ENCODE peak calls at places on chromosomes 5 and 9, in seven cellular contexts. O is small intestine; D is breast epithelium; T is psoas muscle; Z is CD8-positive, alpha-beta memory T cell; W is CD4-positive, alpha-beta memory T cell; J is prostate gland. P is an unnamed sample.

GRCh38 chr9:93266521-93267001 is 82.6 kb downstream of the WNK2 start:
- DNase-seq in D (peak; percentile 9), W (no peak), O (no peak), J (no peak), T (peak; percentile 27), Z (no peak), P (no peak)

GRCh38 chr5:149150457-149150856 is 9.2 kb downstream of the ABLIM3 start:
- DNase-seq in O (no peak), J (no peak), W (no peak), T (no peak), D (no peak), Z (no peak), P (no peak)

GRCh38 chr9:5553211-5553610 is 42.9 kb downstream of the PDCD1LG2 start:
- DNase-seq in W (no peak), Z (no peak), D (no peak), O (no peak), J (no peak), T (no peak), P (no peak)

GRCh38 chr9:98707158-98708102 is 1.3 kb downstream of the GABBR2 start:
- DNase-seq in D (no peak), O (peak; percentile 42), T (no peak), Z (no peak), J (peak; percentile 15), W (no peak), P (peak; percentile 83)

GRCh38 chr9:37732086-37732744 is 21.4 kb upstream of the TRMT10B start:
- DNase-seq in D (no peak), T (no peak), Z (no peak), W (no peak), O (no peak), J (no peak), P (no peak)

GRCh38 chr5:91177639-91178038 is 205.5 kb downstream of the ARRDC3 start:
- DNase-seq in T (no peak), W (no peak), J (no peak), D (no peak), Z (no peak), O (no peak), P (no peak)

GRCh38 chr5:142521706-142522105 is 164.2 kb downstream of the FGF1 start:
- DNase-seq in W (no peak), D (no peak), T (no peak), Z (no peak), O (peak; percentile 86), J (no peak), P (no peak)

GRCh38 chr5:177553671-177554429 is 513 bp downstream of the FAM193B start:
- DNase-seq in J (peak; percentile 21), O (peak; percentile 46), D (peak; percentile 20), Z (no peak), T (peak; percentile 74), W (peak; percentile 3), P (no peak)

GRCh38 chr5:72180925-72181324 is 73.7 kb downstream of the MAP1B start:
- DNase-seq in D (no peak), J (no peak), O (no peak), Z (no peak), T (no peak), W (no peak), P (no peak)

GRCh38 chr5:122457178-122457826 is 145.3 kb downstream of the SNCAIP start:
- DNase-seq in J (no peak), T (no peak), W (no peak), D (no peak), O (no peak), Z (no peak), P (no peak)

GRCh38 chr5:63570752-63571151 is 391.5 kb downstream of the HTR1A start:
- DNase-seq in T (no peak), Z (no peak), D (no peak), J (no peak), W (no peak), O (no peak), P (no peak)

GRCh38 chr5:55578771-55579170 is 44.0 kb upstream of the PLPP1 start:
- DNase-seq in Z (no peak), J (no peak), D (no peak), O (no peak), W (no peak), T (no peak), P (no peak)
- H3K4me1 ChIP-seq in Z (no peaks in the 10 kb centered on the region), J (peaks cover 8% of the 10 kb centered on the region), D (no peaks in the 10 kb centered on the region), O (no peaks in the 10 kb centered on the region), W (no peaks in the 10 kb centered on the region), T (peaks cover 29% of the 10 kb centered on the region), P (peaks cover 1% of the 10 kb centered on the region)

DNA sequence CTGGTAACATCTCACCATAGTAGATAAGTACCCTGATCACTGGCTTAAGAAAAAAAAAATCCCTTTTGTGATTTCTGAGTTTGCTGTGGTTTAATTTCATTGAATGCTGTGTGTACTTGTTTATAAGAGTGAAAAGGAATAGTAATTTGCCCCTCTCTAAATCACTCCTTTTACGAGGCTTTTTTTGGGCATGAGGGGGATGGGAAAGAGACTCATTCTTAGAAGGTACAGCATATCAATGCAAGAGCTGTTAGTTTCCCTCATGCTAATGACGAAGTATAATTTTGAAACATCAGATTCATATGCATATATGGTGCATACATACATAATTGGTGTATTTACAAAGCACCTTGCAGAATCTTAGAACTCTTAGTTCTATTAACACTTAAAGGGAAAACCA is 2.4 kb upstream of the SLC44A1 start:
- DNase-seq in T (no peak), D (no peak), J (no peak), O (no peak), Z (no peak), W (no peak), P (no peak)
- H3K4me3 ChIP-seq in T (no peak overlapping the region), D (peak overlapping the region; percentile 4), J (no peak overlapping the region), O (no peak overlapping the region), Z (no peak overlapping the region), W (no peak overlapping the region), P (no peak overlapping the region)

DNA sequence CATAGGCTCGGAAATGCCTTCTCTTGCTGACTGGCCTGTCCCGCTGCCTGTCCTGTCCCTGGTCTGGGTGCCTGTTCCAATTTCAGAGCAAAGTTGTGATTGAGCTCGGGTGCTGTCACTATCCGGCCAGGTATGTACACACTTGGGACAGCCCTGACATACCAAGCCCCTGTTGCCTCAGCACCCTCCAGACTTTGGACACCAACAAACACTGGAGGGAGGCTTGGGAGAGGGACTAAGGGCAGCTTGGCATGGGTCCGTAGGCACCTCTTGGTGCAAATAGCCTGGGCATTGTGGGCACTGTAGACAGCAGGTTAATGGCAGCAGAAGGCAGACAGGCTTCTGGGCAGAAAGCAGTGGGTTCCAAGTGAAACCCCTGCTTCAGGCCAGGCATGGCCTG is 86.3 kb upstream of the SEMA6A start:
- DNase-seq in D (no peak), O (no peak), W (no peak), J (no peak), T (no peak), Z (no peak), P (no peak)
- H3K27ac ChIP-seq in D (no peak overlapping the region), O (no peak overlapping the region), W (no peak overlapping the region), J (no peak overlapping the region), T (no peak overlapping the region), Z (no peak overlapping the region), P (no peak overlapping the region)

GRCh38 chr9:129491486-129491855 is 129.4 kb downstream of the C9orf50 start:
- DNase-seq in J (no peak), T (peak; percentile 77), D (peak; percentile 70), W (no peak), O (no peak), Z (no peak), P (no peak)

GRCh38 chr9:129490583-129491485 is 130.1 kb downstream of the C9orf50 start:
- DNase-seq in T (no peak), W (no peak), Z (no peak), D (no peak), J (no peak), O (no peak), P (no peak)

GRCh38 chr9:129493714-129494047 is 127.2 kb downstream of the C9orf50 start:
- DNase-seq in O (no peak), W (no peak), Z (no peak), J (no peak), D (no peak), T (no peak), P (no peak)

GRCh38 chr9:129494113-129494789 is 126.7 kb downstream of the C9orf50 start:
- DNase-seq in W (no peak), J (peak; percentile 80), Z (no peak), O (peak; percentile 55), D (peak; percentile 73), T (peak; percentile 33), P (no peak)

DNA sequence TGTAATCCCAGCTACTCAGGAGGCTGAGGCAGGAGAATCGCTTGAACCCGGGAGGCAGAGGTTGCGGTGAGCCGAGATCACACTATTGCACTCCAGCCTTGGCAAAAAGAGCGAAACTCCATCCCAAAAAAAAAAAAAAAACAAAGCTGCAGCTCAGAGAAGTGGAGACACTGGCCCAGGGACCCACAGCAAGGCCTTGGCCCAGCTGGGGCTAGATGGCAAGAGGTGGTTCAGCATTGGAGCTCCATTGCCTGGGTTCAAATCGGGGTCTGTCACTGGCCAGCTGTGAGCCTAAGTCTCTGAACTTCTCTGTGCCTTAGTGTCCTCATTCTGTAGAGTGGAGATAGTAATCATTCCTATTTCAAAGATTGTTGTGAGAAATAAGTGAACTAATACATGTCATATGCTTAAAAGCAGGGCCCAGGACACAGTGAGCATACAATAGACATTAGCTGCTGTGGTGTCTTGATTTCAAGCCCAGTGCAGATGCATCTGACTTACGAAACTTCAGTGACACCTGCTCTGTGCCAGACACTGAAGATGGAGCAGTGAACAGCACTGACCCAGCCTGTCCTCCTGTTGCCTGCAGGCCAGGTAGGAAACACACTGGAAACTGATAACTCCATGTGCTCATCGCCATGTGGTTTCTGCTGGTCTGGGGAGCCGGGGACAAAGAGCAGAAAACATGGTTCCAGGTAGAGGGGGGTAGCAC is 127.7 kb downstream of the C9orf50 start:
- DNase-seq in O (no peak), T (peak; percentile 23), Z (no peak), W (no peak), D (no peak), J (no peak), P (no peak)
- H3K4me1 ChIP-seq in O (peaks cover 2% of the 10 kb centered on the region), T (peaks cover 40% of the 10 kb centered on the region), Z (peaks cover 47% of the 10 kb centered on the region), W (peaks cover 56% of the 10 kb centered on the region), D (peaks cover 14% of the 10 kb centered on the region), J (peaks cover 49% of the 10 kb centered on the region), P (peaks cover 17% of the 10 kb centered on the region)

DNA sequence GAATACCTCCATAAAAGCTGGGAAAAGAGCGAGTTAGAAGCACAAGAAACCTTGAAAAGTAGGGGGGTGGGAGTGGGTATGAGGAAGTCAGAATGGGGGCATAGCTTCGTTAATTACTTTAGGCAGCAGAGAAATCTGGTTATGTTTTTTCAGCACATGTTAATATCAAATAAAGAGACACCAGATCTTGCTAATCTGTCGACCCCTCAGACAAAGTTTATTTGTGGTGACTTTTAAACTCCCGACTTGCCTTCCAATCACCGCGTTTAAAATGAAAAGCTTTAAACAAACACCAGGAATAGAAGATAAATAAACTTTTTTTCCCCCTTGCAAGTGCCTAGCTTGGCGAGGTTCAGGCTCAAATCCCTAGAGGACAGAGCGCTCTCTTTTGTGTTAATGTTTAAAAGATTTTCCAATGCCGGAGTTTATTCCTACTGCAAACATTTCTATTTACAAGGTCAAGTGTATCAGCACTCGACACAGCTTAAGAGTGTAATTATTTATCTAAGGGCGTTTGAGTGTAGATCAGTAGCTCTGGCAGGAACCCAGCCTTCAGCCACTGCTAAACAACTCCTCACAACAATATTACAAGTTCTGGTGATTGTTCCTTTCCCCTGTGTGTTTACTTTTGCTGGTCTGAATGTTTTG is 4.0 kb downstream of the GAS1 start:
- DNase-seq in O (peak; percentile 41), Z (no peak), J (no peak), W (no peak), D (no peak), T (peak; percentile 56), P (no peak)
- H3K4me3 ChIP-seq in O (no peak overlapping the region), Z (no peak overlapping the region), J (no peak overlapping the region), W (no peak overlapping the region), D (peak overlapping the region; percentile 90), T (peak overlapping the region; percentile 86), P (no peak overlapping the region)

DNA sequence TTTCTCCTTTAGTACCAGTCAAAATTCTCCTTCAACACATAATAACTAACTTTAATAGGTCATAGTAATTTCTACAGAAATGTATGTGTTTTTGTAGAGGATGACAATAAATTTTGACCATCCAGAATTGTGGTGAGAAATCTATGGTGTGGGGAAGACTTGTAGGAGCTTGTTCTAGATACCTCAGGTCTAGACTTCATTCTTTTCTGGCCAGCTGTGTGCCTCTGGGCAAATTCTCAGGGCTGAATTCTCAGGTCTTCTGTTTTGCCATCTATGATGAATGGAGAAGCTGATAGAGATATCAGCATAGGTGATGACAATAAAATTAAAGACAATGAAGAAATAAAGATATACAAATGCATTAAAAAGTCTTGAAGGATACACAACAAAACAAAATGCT is 298.6 kb upstream of the MEF2C start:
- DNase-seq in O (no peak), J (no peak), W (no peak), T (no peak), D (no peak), Z (no peak), P (no peak)
- H3K27ac ChIP-seq in O (no peak overlapping the region), J (no peak overlapping the region), W (no peak overlapping the region), T (no peak overlapping the region), D (no peak overlapping the region), Z (no peak overlapping the region), P (no peak overlapping the region)